ENCODE peak calls at places on chromosome 1, in six cellular contexts. O is Calu3, E is lower lobe of right lung, Q is posterior cingulate gyrus, M is GM06990, B is NCI-H510A. D is an unnamed sample.

GRCh38 chr1:181855380-181855779 is 206.1 kb downstream of the ZNF648 start:
- DNase-seq in O (no peak), E (no peak), Q (no peak), M (no peak), B (no peak), D (no peak)

GRCh38 chr1:11428789-11429188 is 50.2 kb upstream of the DISP3 start:
- DNase-seq in O (no peak), E (no peak), Q (no peak), M (no peak), B (no peak), D (no peak)

GRCh38 chr1:218739426-218739825 is 394.3 kb downstream of the TGFB2 start:
- DNase-seq in O (no peak), E (no peak), Q (no peak), M (no peak), B (no peak), D (no peak)

GRCh38 chr1:33825506-33825905 is 38.4 kb upstream of the HMGB4 start:
- DNase-seq in O (no peak), E (no peak), Q (no peak), M (no peak), B (no peak), D (no peak)

GRCh38 chr1:152640351-152640750 is 17.4 kb upstream of the LCE3A start:
- DNase-seq in O (no peak), E (no peak), Q (no peak), M (no peak), B (no peak), D (no peak)

GRCh38 chr1:23791434-23792047 is 596 bp downstream of the LYPLA2 start:
- DNase-seq in O (no peak), E (peak), Q (no peak), M (no peak), B (no peak), D (no peak)

GRCh38 chr1:46699670-46700069 is 19.2 kb downstream of the EFCAB14 start:
- DNase-seq in O (no peak), E (no peak), Q (no peak), M (no peak), B (no peak), D (no peak)

GRCh38 chr1:200558866-200559459 is 61.6 kb downstream of the KIF14 start:
- DNase-seq in O (peak), E (no peak), Q (no peak), M (peak), B (no peak), D (no peak)

GRCh38 chr1:32897082-32898049 is 3.8 kb downstream of the TMEM54 start:
- DNase-seq in O (no peak), E (no peak), Q (no peak), M (no peak), B (no peak), D (no peak)

GRCh38 chr1:29444081-29444715 is 207.9 kb downstream of the PTPRU start:
- DNase-seq in O (no peak), E (no peak), Q (no peak), M (no peak), B (no peak), D (peak)

GRCh38 chr1:6124341-6124740 is 55.8 kb downstream of the CHD5 start:
- DNase-seq in O (no peak), E (peak), Q (no peak), M (no peak), B (no peak), D (no peak)

GRCh38 chr1:27412502-27412901 is 20.1 kb downstream of the GPR3 start:
- DNase-seq in O (no peak), E (no peak), Q (no peak), M (no peak), B (no peak), D (no peak)

GRCh38 chr1:227780101-227781044 is 35.1 kb upstream of the PRSS38 start:
- DNase-seq in O (no peak), E (peak), Q (no peak), M (no peak), B (no peak), D (peak)

GRCh38 chr1:162873671-162874666 is 13.0 kb upstream of the CCDC190 start:
- DNase-seq in O (peak), E (no peak), Q (no peak), M (no peak), B (no peak), D (no peak)

D was measured in ecto neural progenitor cell.